ENCODE peak calls at places on chromosome 12, in six cellular contexts. C is GM13977, X is cardiac fibroblast, U is HFF-Myc, N is HL-60, S is NB4. E is an unnamed sample.

GRCh38 chr12:99332936-99333591 is 314.5 kb upstream of the GARIN6 start:
- DNase-seq in N (no peak), U (no peak), X (no peak), S (no peak), C (no peak), E (no peak)

GRCh38 chr12:64706366-64706765 is 52.8 kb downstream of the GNS start:
- DNase-seq in C (no peak), N (no peak), S (no peak), U (no peak), X (no peak), E (no peak)

GRCh38 chr12:88493651-88494050 is 86.6 kb downstream of the KITLG start:
- DNase-seq in N (no peak), C (no peak), X (peak), U (peak), S (no peak), E (no peak)

GRCh38 chr12:98740751-98741150 is 95.7 kb downstream of the APAF1 start:
- DNase-seq in N (no peak), U (no peak), X (no peak), S (no peak), C (no peak), E (no peak)

GRCh38 chr12:62629413-62629812 is 162.8 kb downstream of the MON2 start:
- DNase-seq in C (no peak), U (no peak), N (no peak), S (no peak), X (no peak), E (no peak)

GRCh38 chr12:47080725-47081502 is 1.2 kb upstream of the AMIGO2 start:
- DNase-seq in U (no peak), X (peak), S (peak), C (peak), N (peak), E (peak)

GRCh38 chr12:110537605-110538409 is 35.7 kb downstream of the RAD9B start:
- DNase-seq in X (no peak), S (peak), U (no peak), N (no peak), C (no peak), E (peak)

GRCh38 chr12:46179693-46180452 is 89.0 kb downstream of the SLC38A1 start:
- DNase-seq in N (no peak), X (no peak), C (no peak), S (no peak), U (no peak), E (no peak)

GRCh38 chr12:70120970-70121369 is 122.3 kb upstream of the CNOT2 start:
- DNase-seq in N (no peak), U (peak), S (no peak), X (no peak), C (no peak), E (no peak)

GRCh38 chr12:31234955-31235867 is 90.7 kb downstream of the SINHCAF start:
- DNase-seq in X (peak), C (no peak), U (no peak), S (peak), N (no peak), E (no peak)

GRCh38 chr12:76790564-76791552 is 26.9 kb downstream of the ZDHHC17 start:
- DNase-seq in N (no peak), C (peak), X (peak), S (peak), U (no peak), E (no peak)

GRCh38 chr12:104155711-104156555 is 17.9 kb upstream of the NFYB start:
- DNase-seq in S (no peak), C (no peak), U (no peak), X (no peak), N (no peak), E (no peak)

GRCh38 chr12:50201987-50202521 is 34.9 kb upstream of the CERS5 start:
- DNase-seq in S (no peak), C (no peak), N (no peak), X (peak), U (no peak), E (peak)

GRCh38 chr12:57813971-57814771 is 4.4 kb downstream of the AVIL start:
- DNase-seq in S (no peak), U (no peak), N (no peak), C (no peak), X (peak), E (no peak)
- TF ChIP-seq CTCF in S (no peak), U (no peak), N (no peak), C (no peak), X (peak), E (peak)

GRCh38 chr12:5872745-5873144 is 72.3 kb downstream of the ANO2 start:
- DNase-seq in N (no peak), C (no peak), X (no peak), S (peak), U (no peak), E (peak)
- TF ChIP-seq CTCF in N (no peak), C (peak), X (no peak), S (peak), U (peak), E (peak)

DNA sequence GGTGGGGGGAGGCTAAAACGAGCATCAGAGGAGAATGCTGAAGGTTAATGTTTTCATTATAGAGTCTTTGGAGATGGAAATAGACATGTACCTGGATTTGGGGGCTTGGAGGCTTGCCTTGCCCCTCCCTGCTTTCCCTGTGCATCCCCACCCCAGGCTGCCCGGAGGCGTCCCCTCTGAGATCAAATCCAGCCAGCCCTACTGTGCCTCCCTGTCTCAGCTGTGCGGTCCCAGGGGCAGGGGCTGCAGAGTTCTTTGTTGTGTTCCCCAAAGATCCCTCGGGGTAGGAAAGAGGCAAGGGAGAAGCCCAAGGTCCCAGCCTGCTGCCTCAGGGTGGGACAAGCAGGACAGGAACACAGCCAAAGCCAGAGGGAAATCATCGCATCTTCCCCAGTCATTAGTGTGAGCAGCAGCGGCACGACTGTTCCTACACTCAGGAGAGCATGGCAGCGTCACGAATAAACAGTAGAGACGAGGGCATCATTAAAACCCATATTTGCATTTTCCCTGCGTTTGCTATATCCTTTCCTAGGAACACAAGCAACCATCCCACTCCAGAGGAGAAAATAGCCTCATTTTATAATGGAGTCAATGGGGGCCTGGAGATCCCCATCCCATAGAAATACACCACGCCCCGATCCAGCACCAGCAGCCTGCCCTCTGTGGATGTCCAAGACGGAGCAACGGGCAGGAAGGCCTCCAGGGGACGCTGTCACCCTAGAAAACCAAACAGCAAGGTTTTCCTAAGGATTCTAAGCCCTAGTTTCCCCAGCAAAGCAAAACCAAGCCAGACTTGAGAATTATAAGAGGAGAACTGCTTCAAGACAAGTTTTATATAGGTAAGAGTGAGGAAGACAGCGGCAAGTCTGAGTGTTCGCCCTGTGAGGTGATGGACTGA is 32.4 kb downstream of the ANO2 start:
- DNase-seq in S (no peak), U (no peak), X (no peak), N (no peak), C (no peak), E (no peak)
- TF ChIP-seq CTCF in S (peak), U (peak), X (no peak), N (no peak), C (no peak), E (peak)

GRCh38 chr12:559208-559905 is 99.6 kb downstream of the B4GALNT3 start:
- DNase-seq in N (no peak), S (no peak), C (no peak), U (no peak), X (no peak), E (no peak)
- TF ChIP-seq CTCF in N (no peak), S (no peak), C (no peak), U (no peak), X (no peak), E (no peak)

GRCh38 chr12:107448198-107448597 is 237.4 kb upstream of the PWP1 start:
- DNase-seq in C (no peak), N (no peak), X (peak), U (no peak), S (peak), E (peak)
- TF ChIP-seq CTCF in C (peak), N (peak), X (peak), U (peak), S (peak), E (peak)

GRCh38 chr12:21775130-21775920 is 819 bp upstream of the KCNJ8 start:
- DNase-seq in N (no peak), S (no peak), U (no peak), X (no peak), C (no peak), E (no peak)

GRCh38 chr12:21774358-21775129 is at the start of gene KCNJ8:
- DNase-seq in U (no peak), S (peak), X (peak), N (no peak), C (no peak), E (peak)

GRCh38 chr12:21773799-21774198 is 707 bp downstream of the KCNJ8 start:
- DNase-seq in S (no peak), X (peak), C (no peak), U (no peak), N (no peak), E (no peak)

GRCh38 chr12:21771311-21771710 is 3.2 kb downstream of the KCNJ8 start:
- DNase-seq in U (no peak), N (no peak), C (no peak), S (no peak), X (peak), E (no peak)

GRCh38 chr12:21773263-21773741 is 1.2 kb downstream of the KCNJ8 start:
- DNase-seq in U (no peak), X (peak), S (peak), N (no peak), C (no peak), E (peak)
- TF ChIP-seq CTCF in U (peak), X (peak), S (peak), N (no peak), C (peak), E (peak)

DNA sequence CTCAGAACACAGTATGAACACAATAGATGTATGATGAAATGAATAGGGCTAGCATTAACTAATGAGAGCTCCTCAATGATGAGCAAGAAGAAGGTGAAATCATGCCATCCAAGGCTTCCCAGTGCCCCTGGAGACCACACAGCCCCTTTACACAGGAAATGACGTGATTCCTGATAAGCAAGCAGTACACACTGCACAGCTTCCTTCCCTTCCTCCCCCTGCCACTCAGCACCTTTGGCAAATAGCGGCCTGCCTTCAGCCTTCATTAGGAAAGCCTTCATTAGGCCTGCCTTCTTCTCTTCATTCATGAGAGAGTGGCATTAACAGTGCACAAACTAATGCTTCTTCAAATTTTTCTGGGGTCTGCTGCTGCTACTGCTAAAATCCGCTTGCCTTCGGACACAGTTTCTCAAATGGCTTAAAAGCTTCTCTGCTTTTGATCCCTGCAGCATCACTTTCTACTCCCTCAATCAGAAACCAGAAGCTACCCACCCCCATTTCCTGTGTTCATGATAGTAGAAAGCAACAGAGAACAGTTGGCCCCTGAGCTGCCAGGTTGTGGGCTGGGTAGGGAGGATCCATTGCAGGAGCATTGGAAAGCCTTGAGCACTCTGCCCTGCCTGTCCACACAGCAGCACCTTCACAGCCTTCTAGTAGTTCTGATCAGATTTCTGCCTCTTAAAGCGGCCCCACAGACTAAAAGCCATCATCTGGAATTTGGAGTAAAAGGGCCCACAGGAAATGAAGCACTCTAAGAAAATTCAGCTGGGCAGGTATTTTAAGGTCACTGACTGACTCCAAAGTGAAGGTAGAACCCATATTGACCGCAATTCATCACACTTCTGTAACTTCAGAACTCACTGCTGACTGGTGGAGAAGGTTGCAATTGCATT is 103.8 kb upstream of the ETV6 start:
- DNase-seq in X (peak), U (no peak), C (peak), S (peak), N (peak), E (no peak)
- TF ChIP-seq CTCF in X (no peak), U (no peak), C (no peak), S (no peak), N (no peak), E (peak)

GRCh38 chr12:132921685-132922084 is 34.3 kb upstream of the CHFR start:
- DNase-seq in C (no peak), U (no peak), N (no peak), X (no peak), S (no peak), E (no peak)
- TF ChIP-seq CTCF in C (no peak), U (peak), N (no peak), X (no peak), S (peak), E (peak)

DNA sequence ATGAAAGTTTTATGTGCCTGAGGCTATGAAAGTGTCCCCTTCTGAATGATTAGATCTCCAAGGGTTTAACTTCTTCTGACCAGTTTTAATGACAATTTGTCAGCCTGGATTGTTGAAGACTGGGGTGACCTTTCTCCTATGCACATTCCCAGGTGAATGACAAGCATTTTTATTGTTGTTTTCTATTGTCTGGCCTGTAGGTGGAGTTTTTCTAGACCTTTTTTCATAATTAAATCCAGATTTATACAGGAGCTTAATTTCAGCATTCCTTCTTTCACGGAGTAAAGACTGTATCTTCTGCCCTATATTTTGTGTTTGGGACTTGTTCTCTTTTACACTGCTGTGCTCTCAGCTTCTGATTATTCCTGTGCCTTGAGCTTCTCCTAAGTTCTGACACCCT is 125.0 kb upstream of the FAR2 start:
- DNase-seq in S (no peak), X (peak), N (no peak), U (no peak), C (no peak), E (no peak)
- TF ChIP-seq CTCF in S (peak), X (peak), N (no peak), U (peak), C (no peak), E (no peak)

E was measured in brain microvascular endothelial cell.